ENCODE peak calls at places on chromosomes 2 and 18, in six cellular contexts. N is HCT116, I is Peyer's patch, G is epithelial cell of esophagus, Y is nephron progenitor cell, U is heart left ventricle. L is an unnamed sample.

GRCh38 chr18:37566479-37567060 is 972 bp upstream of the CELF4 start:
- DNase-seq in G (peak; percentile 5), I (no peak), Y (peak; percentile 29), U (no peak), N (no peak), L (no peak)

GRCh38 chr2:237868631-237869356 is 9.4 kb downstream of the RAMP1 start:
- DNase-seq in Y (no peak), U (no peak), N (no peak), G (peak; percentile 24), I (peak; percentile 34), L (no peak)

GRCh38 chr18:44079602-44080001 is 601.1 kb upstream of the SETBP1 start:
- DNase-seq in N (no peak), U (no peak), I (no peak), G (peak; percentile 61), Y (no peak), L (no peak)

GRCh38 chr2:203404996-203405395 is 76.8 kb downstream of the ABI2 start:
- DNase-seq in Y (no peak), I (no peak), G (no peak), N (peak; percentile 53), U (no peak), L (peak; percentile 43)

GRCh38 chr2:64987001-64987962 is 1.9 kb upstream of the SLC1A4 start:
- DNase-seq in U (no peak), G (peak; percentile 73), I (no peak), Y (no peak), N (no peak), L (no peak)

GRCh38 chr2:44120428-44120827 is 48.2 kb upstream of the PPM1B start:
- DNase-seq in U (no peak), G (peak; percentile 75), I (no peak), N (no peak), Y (no peak), L (peak; percentile 92)

GRCh38 chr2:220117010-220117409 is 489.6 kb downstream of the SLC4A3 start:
- DNase-seq in U (no peak), Y (no peak), G (no peak), N (no peak), I (no peak), L (no peak)

GRCh38 chr2:208101716-208102631 is 22.4 kb downstream of the CRYGD start:
- DNase-seq in G (peak; percentile 40), I (no peak), Y (no peak), U (no peak), N (peak; percentile 39), L (peak; percentile 20)

GRCh38 chr2:158456309-158457066 is at the start of the genes CCDC148 and PKP4:
- DNase-seq in G (peak; percentile 95), N (peak; percentile 86), Y (peak; percentile 93), I (peak; percentile 95), U (peak; percentile 93), L (peak; percentile 88)

GRCh38 chr18:28494151-28494550 is 317.2 kb upstream of the CDH2 start:
- DNase-seq in U (no peak), N (no peak), I (no peak), Y (no peak), G (no peak), L (peak; percentile 47)

GRCh38 chr2:169933124-169933711 is 106.0 kb downstream of the UBR3 start:
- DNase-seq in U (no peak), N (peak; percentile 22), G (peak; percentile 55), Y (no peak), I (no peak), L (peak; percentile 19)

GRCh38 chr2:43576983-43577892 is 18.6 kb downstream of the THADA start:
- DNase-seq in I (peak; percentile 54), G (peak; percentile 77), N (no peak), U (no peak), Y (peak; percentile 18), L (peak; percentile 51)

GRCh38 chr2:85786444-85786843 is 32.7 kb downstream of the ATOH8 start:
- DNase-seq in U (peak; percentile 20), I (no peak), Y (no peak), N (no peak), G (no peak), L (no peak)

GRCh38 chr2:189933041-189933440 is 129.5 kb downstream of the MSTN start:
- DNase-seq in G (no peak), U (no peak), I (no peak), N (no peak), Y (no peak), L (no peak)

GRCh38 chr2:84057917-84058316 is 401.2 kb downstream of the SUCLG1 start:
- DNase-seq in U (no peak), I (no peak), N (no peak), Y (no peak), G (no peak), L (no peak)

GRCh38 chr18:6776193-6776592 is 46.7 kb downstream of the ARHGAP28 start:
- DNase-seq in G (no peak), U (no peak), Y (no peak), N (no peak), I (no peak), L (no peak)

GRCh38 chr2:178251126-178251525 is 56.8 kb downstream of the OSBPL6 start:
- DNase-seq in N (no peak), G (no peak), Y (no peak), I (no peak), U (no peak), L (no peak)

GRCh38 chr2:109339519-109339991 is 210.6 kb downstream of the SH3RF3 start:
- DNase-seq in I (no peak), U (no peak), Y (no peak), N (no peak), G (no peak), L (peak; percentile 63)

GRCh38 chr2:128187032-128187654 is 96.1 kb downstream of the UGGT1 start:
- DNase-seq in N (no peak), U (no peak), I (peak; percentile 70), Y (no peak), G (peak; percentile 33), L (peak; percentile 28)

GRCh38 chr2:38947241-38948239 is 57.9 kb downstream of the ARHGEF33 start:
- DNase-seq in U (peak; percentile 47), I (peak; percentile 87), G (peak; percentile 93), N (peak; percentile 82), Y (peak; percentile 71), L (peak; percentile 85)

GRCh38 chr2:99725810-99726209 is 236.0 kb upstream of the REV1 start:
- DNase-seq in G (no peak), U (no peak), I (no peak), N (no peak), Y (no peak), L (no peak)
- TF ChIP-seq CTCF in G (no peak), U (peak; percentile 33), I (no peak), N (no peak), Y (no peak), L (peak; percentile 77)

GRCh38 chr2:101307503-101307902 is 998 bp downstream of the RNF149 start:
- DNase-seq in G (peak; percentile 61), Y (no peak), U (no peak), I (no peak), N (no peak), L (peak; percentile 2)

GRCh38 chr2:101310591-101311389 is 2.3 kb upstream of the RNF149 start:
- DNase-seq in I (no peak), G (peak; percentile 54), N (no peak), Y (no peak), U (no peak), L (no peak)

GRCh38 chr2:101307950-101308431 is 510 bp downstream of the RNF149 start:
- DNase-seq in N (no peak), Y (peak; percentile 35), U (peak; percentile 48), I (peak; percentile 63), G (no peak), L (no peak)

GRCh38 chr2:101309211-101309700 is 755 bp upstream of the RNF149 start:
- DNase-seq in U (no peak), G (no peak), N (no peak), I (no peak), Y (no peak), L (no peak)

GRCh38 chr2:101308432-101309210 is at the start of gene RNF149:
- DNase-seq in U (peak; percentile 94), N (peak; percentile 72), Y (peak; percentile 97), G (peak; percentile 90), I (peak; percentile 97), L (peak; percentile 81)
- TF ChIP-seq CTCF in U (no peak), N (no peak), Y (no peak), G (no peak), I (no peak), L (no peak)

DNA sequence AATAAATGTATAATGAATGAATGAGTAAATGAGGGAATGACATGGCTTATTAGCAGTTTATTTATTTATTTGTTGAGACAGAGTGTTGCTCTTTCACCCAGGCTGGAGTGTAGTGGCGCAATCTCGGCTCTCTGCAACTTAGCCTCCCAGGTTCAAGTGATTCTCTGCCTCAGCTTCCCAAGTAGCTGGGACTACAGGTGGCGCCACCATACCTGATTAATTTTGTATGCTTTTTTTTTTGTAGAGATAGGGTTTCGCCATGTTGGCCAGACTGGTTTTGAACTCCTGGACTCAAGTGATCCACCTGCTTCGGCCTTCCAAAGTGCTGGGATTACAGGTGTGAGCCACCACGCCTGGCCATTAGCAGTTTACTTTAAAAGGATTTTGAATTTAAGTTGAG is 100.3 kb upstream of the CAVIN2 start:
- DNase-seq in I (no peak), U (no peak), Y (no peak), N (no peak), G (no peak), L (no peak)
- TF ChIP-seq CTCF in I (no peak), U (no peak), Y (no peak), N (no peak), G (no peak), L (no peak)

DNA sequence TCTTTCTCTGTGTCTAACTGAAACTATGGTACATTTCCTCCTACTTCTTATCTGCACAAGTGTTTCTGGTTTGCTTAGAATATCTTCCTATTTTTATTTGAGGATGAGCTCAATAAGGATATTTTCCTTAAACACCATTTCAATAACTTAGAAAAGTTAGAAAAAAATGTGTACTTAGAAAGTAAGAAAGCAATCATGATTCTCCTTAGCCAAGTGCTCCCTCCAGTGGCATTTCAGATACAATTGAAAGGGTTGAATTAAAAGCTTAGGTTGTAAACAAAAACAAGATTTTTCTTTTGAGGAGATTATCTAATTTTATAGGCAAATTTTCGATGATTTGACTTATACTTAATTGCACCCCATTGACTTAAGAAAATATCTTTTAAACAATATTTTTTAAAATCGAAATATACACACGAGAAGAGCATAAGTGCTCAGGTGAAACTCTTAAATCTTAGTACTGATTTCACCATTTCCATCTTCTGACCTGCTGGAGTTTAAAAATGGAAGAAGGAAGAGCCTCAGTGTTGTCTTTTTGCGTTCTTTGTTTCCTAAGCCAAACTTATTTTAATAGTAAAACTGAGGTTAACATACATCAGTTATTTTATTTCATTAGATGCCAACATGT is 26.9 kb downstream of the C18orf63 start:
- DNase-seq in N (peak; percentile 51), Y (peak; percentile 20), U (no peak), I (peak; percentile 52), G (peak; percentile 77), L (peak; percentile 58)
- TF ChIP-seq CTCF in N (peak; percentile 68), Y (peak; percentile 76), U (peak; percentile 72), I (peak; percentile 63), G (peak; percentile 65), L (peak; percentile 84)

GRCh38 chr18:26621161-26622026 is 73.0 kb upstream of the KCTD1 start:
- DNase-seq in U (no peak), Y (peak; percentile 41), I (no peak), N (peak; percentile 23), G (peak; percentile 58), L (no peak)
- TF ChIP-seq CTCF in U (peak; percentile 63), Y (peak; percentile 45), I (peak; percentile 26), N (peak; percentile 80), G (peak; percentile 66), L (peak; percentile 64)

L was measured in HFFc6.